ENCODE peak calls at places on chromosomes 7 and 10, in ten cellular contexts. One of them, this sample, is unnamed.

GRCh38 chr10:79381804-79382221 is 34.5 kb downstream of the PPIF start:
- DNase-seq in CD8-positive, alpha-beta T cell: no peak
- DNase-seq in GM23248: peak
- DNase-seq in lower leg skin: peak
- DNase-seq in A549: peak
- DNase-seq in fibroblast of the aortic adventitia: peak
- DNase-seq in left ventricle myocardium inferior: peak
- DNase-seq in stomach: peak
- DNase-seq in right cardiac atrium: peak
- DNase-seq in H7: peak
- DNase-seq in this sample: peak

GRCh38 chr7:30791126-30791525 is 19.9 kb downstream of the MINDY4 start:
- DNase-seq in GM23248: no peak
- DNase-seq in right cardiac atrium: no peak
- DNase-seq in lower leg skin: no peak
- DNase-seq in left ventricle myocardium inferior: no peak
- DNase-seq in A549: no peak
- DNase-seq in fibroblast of the aortic adventitia: no peak
- DNase-seq in H7: peak
- DNase-seq in CD8-positive, alpha-beta T cell: no peak
- DNase-seq in stomach: no peak
- DNase-seq in this sample: no peak

GRCh38 chr10:109259293-109259692 is 664.0 kb downstream of the XPNPEP1 start:
- DNase-seq in CD8-positive, alpha-beta T cell: no peak
- DNase-seq in GM23248: peak
- DNase-seq in stomach: no peak
- DNase-seq in H7: no peak
- DNase-seq in A549: no peak
- DNase-seq in lower leg skin: no peak
- DNase-seq in left ventricle myocardium inferior: no peak
- DNase-seq in right cardiac atrium: no peak
- DNase-seq in fibroblast of the aortic adventitia: no peak
- DNase-seq in this sample: peak

GRCh38 chr10:98589007-98589406 is 142.3 kb upstream of the HPS1 start:
- DNase-seq in fibroblast of the aortic adventitia: no peak
- DNase-seq in GM23248: peak
- DNase-seq in lower leg skin: no peak
- DNase-seq in H7: no peak
- DNase-seq in A549: peak
- DNase-seq in CD8-positive, alpha-beta T cell: no peak
- DNase-seq in stomach: no peak
- DNase-seq in left ventricle myocardium inferior: no peak
- DNase-seq in right cardiac atrium: no peak
- DNase-seq in this sample: no peak

GRCh38 chr10:63703740-63704345 is 182.6 kb downstream of the REEP3 start:
- DNase-seq in H7: no peak
- DNase-seq in right cardiac atrium: no peak
- DNase-seq in lower leg skin: no peak
- DNase-seq in left ventricle myocardium inferior: no peak
- DNase-seq in stomach: peak
- DNase-seq in CD8-positive, alpha-beta T cell: no peak
- DNase-seq in GM23248: no peak
- DNase-seq in fibroblast of the aortic adventitia: no peak
- DNase-seq in A549: no peak
- DNase-seq in this sample: no peak

GRCh38 chr10:130746311-130746710 is 565.2 kb downstream of the TCERG1L start:
- DNase-seq in CD8-positive, alpha-beta T cell: no peak
- DNase-seq in lower leg skin: peak
- DNase-seq in A549: no peak
- DNase-seq in stomach: peak
- DNase-seq in fibroblast of the aortic adventitia: no peak
- DNase-seq in left ventricle myocardium inferior: no peak
- DNase-seq in GM23248: no peak
- DNase-seq in right cardiac atrium: no peak
- DNase-seq in H7: no peak
- DNase-seq in this sample: no peak

GRCh38 chr7:32659853-32660252 is 164.6 kb downstream of the AVL9 start:
- DNase-seq in fibroblast of the aortic adventitia: no peak
- DNase-seq in lower leg skin: no peak
- DNase-seq in H7: no peak
- DNase-seq in right cardiac atrium: no peak
- DNase-seq in CD8-positive, alpha-beta T cell: no peak
- DNase-seq in stomach: no peak
- DNase-seq in A549: no peak
- DNase-seq in GM23248: no peak
- DNase-seq in left ventricle myocardium inferior: no peak
- DNase-seq in this sample: no peak

GRCh38 chr7:97419898-97420297 is 302.4 kb downstream of the SDHAF3 start:
- DNase-seq in left ventricle myocardium inferior: no peak
- DNase-seq in GM23248: no peak
- DNase-seq in CD8-positive, alpha-beta T cell: no peak
- DNase-seq in fibroblast of the aortic adventitia: no peak
- DNase-seq in stomach: no peak
- DNase-seq in right cardiac atrium: no peak
- DNase-seq in A549: no peak
- DNase-seq in H7: no peak
- DNase-seq in lower leg skin: no peak
- DNase-seq in this sample: no peak

GRCh38 chr10:116961305-116962251 is 43.4 kb downstream of the SHTN1 start:
- DNase-seq in left ventricle myocardium inferior: no peak
- DNase-seq in CD8-positive, alpha-beta T cell: no peak
- DNase-seq in A549: no peak
- DNase-seq in stomach: no peak
- DNase-seq in H7: peak
- DNase-seq in lower leg skin: no peak
- DNase-seq in right cardiac atrium: no peak
- DNase-seq in fibroblast of the aortic adventitia: no peak
- DNase-seq in GM23248: no peak
- DNase-seq in this sample: no peak

GRCh38 chr10:116960066-116960465 is 44.9 kb downstream of the SHTN1 start:
- DNase-seq in left ventricle myocardium inferior: no peak
- DNase-seq in stomach: no peak
- DNase-seq in fibroblast of the aortic adventitia: no peak
- DNase-seq in GM23248: peak
- DNase-seq in A549: no peak
- DNase-seq in H7: no peak
- DNase-seq in CD8-positive, alpha-beta T cell: no peak
- DNase-seq in lower leg skin: no peak
- DNase-seq in right cardiac atrium: no peak
- DNase-seq in this sample: no peak
- H3K4me3 ChIP-seq in left ventricle myocardium inferior: no peak
- H3K4me3 ChIP-seq in stomach: no peak
- H3K4me3 ChIP-seq in fibroblast of the aortic adventitia: no peak
- H3K4me3 ChIP-seq in GM23248: no peak
- H3K4me3 ChIP-seq in A549: no peak
- H3K4me3 ChIP-seq in H7: no peak
- H3K4me3 ChIP-seq in CD8-positive, alpha-beta T cell: no peak
- H3K4me3 ChIP-seq in lower leg skin: no peak
- H3K4me3 ChIP-seq in right cardiac atrium: no peak
- H3K4me3 ChIP-seq in this sample: no peak

GRCh38 chr7:36011588-36011965 is 141.5 kb upstream of the EEPD1 start:
- DNase-seq in GM23248: no peak
- DNase-seq in CD8-positive, alpha-beta T cell: no peak
- DNase-seq in right cardiac atrium: no peak
- DNase-seq in fibroblast of the aortic adventitia: no peak
- DNase-seq in A549: no peak
- DNase-seq in left ventricle myocardium inferior: no peak
- DNase-seq in H7: peak
- DNase-seq in stomach: no peak
- DNase-seq in lower leg skin: peak
- DNase-seq in this sample: no peak
- H3K4me3 ChIP-seq in GM23248: no peak
- H3K4me3 ChIP-seq in CD8-positive, alpha-beta T cell: no peak
- H3K4me3 ChIP-seq in right cardiac atrium: no peak
- H3K4me3 ChIP-seq in fibroblast of the aortic adventitia: no peak
- H3K4me3 ChIP-seq in A549: no peak
- H3K4me3 ChIP-seq in left ventricle myocardium inferior: no peak
- H3K4me3 ChIP-seq in H7: no peak
- H3K4me3 ChIP-seq in stomach: no peak
- H3K4me3 ChIP-seq in lower leg skin: no peak
- H3K4me3 ChIP-seq in this sample: no peak

DNA sequence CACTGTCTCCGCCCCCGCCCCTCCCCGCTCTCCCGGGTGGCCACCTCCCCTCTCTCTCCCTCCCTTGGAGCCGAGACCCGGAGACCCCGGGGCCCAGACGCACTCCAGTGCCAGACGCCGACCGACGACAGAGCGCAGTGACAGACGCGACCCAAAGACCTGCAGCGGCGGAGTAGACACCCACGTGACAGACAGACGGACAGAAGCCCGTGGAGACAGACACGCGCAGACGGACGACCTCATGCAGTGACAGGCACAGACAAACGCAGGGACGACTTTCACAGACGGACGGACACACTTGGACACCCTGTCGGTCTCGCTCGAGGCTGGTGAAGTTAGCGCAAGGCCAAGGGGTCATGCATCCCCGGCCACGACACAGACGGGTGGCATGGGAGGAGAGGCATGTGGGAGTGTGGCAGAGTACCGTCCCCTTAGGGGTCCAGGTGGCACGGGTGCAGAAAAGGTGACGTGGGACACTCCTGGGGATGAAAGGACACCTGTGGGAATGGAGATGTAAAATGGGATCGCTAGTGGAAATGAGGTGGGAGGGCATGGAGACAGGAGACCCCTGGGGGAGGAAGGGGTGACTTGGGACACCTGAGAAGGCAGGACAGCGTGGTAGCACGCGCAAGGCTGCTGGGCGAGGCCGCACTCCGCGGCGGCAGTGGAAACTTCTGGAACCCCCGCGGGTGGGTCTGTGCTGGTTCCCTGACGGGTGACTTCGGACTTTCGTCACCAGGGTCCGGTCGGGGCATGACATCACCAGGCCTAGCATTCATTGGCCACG is 461 bp upstream of the ACHE start:
- DNase-seq in left ventricle myocardium inferior: peak
- DNase-seq in lower leg skin: peak
- DNase-seq in fibroblast of the aortic adventitia: no peak
- DNase-seq in CD8-positive, alpha-beta T cell: no peak
- DNase-seq in A549: peak
- DNase-seq in GM23248: no peak
- DNase-seq in stomach: peak
- DNase-seq in H7: peak
- DNase-seq in right cardiac atrium: peak
- DNase-seq in this sample: no peak
- H3K4me3 ChIP-seq in left ventricle myocardium inferior: peak
- H3K4me3 ChIP-seq in lower leg skin: no peak
- H3K4me3 ChIP-seq in fibroblast of the aortic adventitia: no peak
- H3K4me3 ChIP-seq in CD8-positive, alpha-beta T cell: peak
- H3K4me3 ChIP-seq in A549: peak
- H3K4me3 ChIP-seq in GM23248: no peak
- H3K4me3 ChIP-seq in stomach: peak
- H3K4me3 ChIP-seq in H7: peak
- H3K4me3 ChIP-seq in right cardiac atrium: peak
- H3K4me3 ChIP-seq in this sample: no peak

GRCh38 chr7:13016633-13017324 is 329.3 kb downstream of the ARL4A start:
- DNase-seq in CD8-positive, alpha-beta T cell: no peak
- DNase-seq in A549: peak
- DNase-seq in GM23248: peak
- DNase-seq in left ventricle myocardium inferior: no peak
- DNase-seq in stomach: no peak
- DNase-seq in lower leg skin: no peak
- DNase-seq in H7: no peak
- DNase-seq in right cardiac atrium: no peak
- DNase-seq in fibroblast of the aortic adventitia: no peak
- DNase-seq in this sample: no peak
- H3K4me3 ChIP-seq in CD8-positive, alpha-beta T cell: no peak
- H3K4me3 ChIP-seq in A549: peak
- H3K4me3 ChIP-seq in GM23248: no peak
- H3K4me3 ChIP-seq in left ventricle myocardium inferior: no peak
- H3K4me3 ChIP-seq in stomach: no peak
- H3K4me3 ChIP-seq in lower leg skin: no peak
- H3K4me3 ChIP-seq in H7: no peak
- H3K4me3 ChIP-seq in right cardiac atrium: no peak
- H3K4me3 ChIP-seq in fibroblast of the aortic adventitia: no peak
- H3K4me3 ChIP-seq in this sample: no peak

DNA sequence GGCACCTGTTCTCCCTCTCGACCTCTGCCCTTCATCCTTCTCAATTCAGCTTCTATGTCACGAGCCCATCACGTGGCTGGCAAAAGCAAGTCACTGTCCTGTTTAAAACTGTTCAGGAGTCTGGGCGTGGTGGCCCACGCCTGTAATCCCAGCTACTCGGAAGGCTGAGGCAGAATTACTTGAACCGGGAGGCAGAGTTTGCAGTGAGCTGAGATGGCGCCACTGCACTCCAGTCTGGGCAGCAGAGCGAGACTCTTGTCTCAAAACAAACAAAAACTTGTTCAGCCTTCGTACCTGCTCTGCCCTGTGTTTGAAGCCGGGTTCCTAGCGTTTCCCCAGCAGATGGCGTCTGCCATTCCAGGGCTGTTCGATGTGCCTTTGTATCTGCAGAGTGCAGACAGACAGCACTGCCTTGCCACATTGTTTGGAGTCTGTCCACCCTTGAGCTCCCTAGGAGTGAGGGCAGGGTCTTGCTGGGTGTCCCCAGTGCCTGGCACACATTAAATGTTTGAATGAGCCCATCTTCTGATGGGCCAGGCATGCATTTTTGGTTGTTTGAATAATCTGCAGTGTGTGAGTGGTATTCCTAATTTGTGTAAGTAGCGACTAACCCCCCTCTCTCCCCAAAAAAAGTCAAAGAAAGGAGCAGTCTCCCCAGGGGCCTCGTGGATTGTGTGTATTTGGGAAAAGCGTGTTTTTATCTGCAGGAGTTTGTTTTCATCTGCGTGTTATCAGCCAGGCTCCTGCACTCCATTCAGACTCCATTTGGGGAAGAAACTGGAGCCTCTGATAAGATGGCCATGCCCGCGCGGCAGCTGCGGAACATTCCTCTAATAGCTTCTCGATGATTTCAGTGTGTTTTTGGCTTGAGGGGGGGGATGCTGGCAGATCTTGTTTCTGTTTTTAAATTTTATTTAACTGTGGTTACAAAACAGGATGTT is 61.2 kb downstream of the DNAJB6 start:
- DNase-seq in left ventricle myocardium inferior: peak
- DNase-seq in H7: peak
- DNase-seq in right cardiac atrium: no peak
- DNase-seq in GM23248: peak
- DNase-seq in fibroblast of the aortic adventitia: peak
- DNase-seq in stomach: peak
- DNase-seq in A549: peak
- DNase-seq in lower leg skin: no peak
- DNase-seq in CD8-positive, alpha-beta T cell: no peak
- DNase-seq in this sample: peak
- H3K4me3 ChIP-seq in left ventricle myocardium inferior: peak
- H3K4me3 ChIP-seq in H7: no peak
- H3K4me3 ChIP-seq in right cardiac atrium: no peak
- H3K4me3 ChIP-seq in GM23248: peak
- H3K4me3 ChIP-seq in fibroblast of the aortic adventitia: peak
- H3K4me3 ChIP-seq in stomach: no peak
- H3K4me3 ChIP-seq in A549: no peak
- H3K4me3 ChIP-seq in lower leg skin: no peak
- H3K4me3 ChIP-seq in CD8-positive, alpha-beta T cell: no peak
- H3K4me3 ChIP-seq in this sample: peak

GRCh38 chr10:31739759-31740158 is 188.9 kb downstream of the ARHGAP12 start:
- DNase-seq in CD8-positive, alpha-beta T cell: no peak
- DNase-seq in GM23248: peak
- DNase-seq in lower leg skin: no peak
- DNase-seq in fibroblast of the aortic adventitia: peak
- DNase-seq in A549: no peak
- DNase-seq in H7: no peak
- DNase-seq in left ventricle myocardium inferior: no peak
- DNase-seq in stomach: no peak
- DNase-seq in right cardiac atrium: no peak
- DNase-seq in this sample: no peak
- H3K4me3 ChIP-seq in CD8-positive, alpha-beta T cell: no peak
- H3K4me3 ChIP-seq in GM23248: peak
- H3K4me3 ChIP-seq in lower leg skin: no peak
- H3K4me3 ChIP-seq in fibroblast of the aortic adventitia: no peak
- H3K4me3 ChIP-seq in A549: no peak
- H3K4me3 ChIP-seq in H7: no peak
- H3K4me3 ChIP-seq in left ventricle myocardium inferior: no peak
- H3K4me3 ChIP-seq in stomach: no peak
- H3K4me3 ChIP-seq in right cardiac atrium: no peak
- H3K4me3 ChIP-seq in this sample: no peak

This sample was measured in AG04450.